ENCODE peak calls at places on chromosomes 6 and 20, in ten cellular contexts. G, Z, X, J, A, L, C, W, K and P are unnamed samples.

GRCh38 chr6:9621276-9621675 is 793.6 kb downstream of the TFAP2A start:
- DNase-seq in G (no peak), Z (no peak), X (no peak), J (no peak), A (no peak), L (no peak), C (no peak), W (peak), K (no peak), P (no peak)

GRCh38 chr6:144939926-144940325 is 654.8 kb downstream of the UTRN start:
- DNase-seq in G (no peak), Z (no peak), X (no peak), J (no peak), A (no peak), L (no peak), C (peak), W (no peak), K (no peak), P (no peak)

GRCh38 chr6:108168980-108169800 is 3.4 kb downstream of the NR2E1 start:
- DNase-seq in G (no peak), Z (peak), X (no peak), J (no peak), A (peak), L (no peak), C (no peak), W (no peak), K (no peak), P (no peak)

GRCh38 chr6:40907198-40907701 is 131.8 kb downstream of the UNC5CL start:
- DNase-seq in G (no peak), Z (no peak), X (peak), J (peak), A (peak), L (peak), C (no peak), W (no peak), K (no peak), P (no peak)

GRCh38 chr20:7226156-7226555 is 458.7 kb downstream of the BMP2 start:
- DNase-seq in G (no peak), Z (no peak), X (no peak), J (no peak), A (no peak), L (no peak), C (no peak), W (no peak), K (no peak), P (no peak)

GRCh38 chr6:93468291-93468690 is 48.9 kb upstream of the EPHA7 start:
- DNase-seq in G (peak), Z (no peak), X (peak), J (no peak), A (peak), L (no peak), C (peak), W (no peak), K (no peak), P (no peak)

GRCh38 chr20:43914697-43915208 is at the start of gene TOX2:
- DNase-seq in G (peak), Z (no peak), X (no peak), J (no peak), A (peak), L (peak), C (no peak), W (no peak), K (peak), P (peak)

GRCh38 chr6:11968241-11968806 is 43.8 kb upstream of the HIVEP1 start:
- DNase-seq in G (no peak), Z (no peak), X (no peak), J (no peak), A (no peak), L (no peak), C (no peak), W (no peak), K (no peak), P (no peak)

GRCh38 chr20:2946988-2947961 is 74.0 kb downstream of the PTPRA start:
- DNase-seq in G (no peak), Z (no peak), X (no peak), J (no peak), A (no peak), L (peak), C (peak), W (peak), K (no peak), P (no peak)

GRCh38 chr20:8399963-8400362 is 267.9 kb downstream of the PLCB1 start:
- DNase-seq in G (no peak), Z (no peak), X (no peak), J (no peak), A (no peak), L (no peak), C (no peak), W (no peak), K (peak), P (no peak)

GRCh38 chr6:32168350-32168749 is 4.0 kb downstream of the EGFL8 start:
- DNase-seq in G (no peak), Z (peak), X (no peak), J (no peak), A (no peak), L (no peak), C (no peak), W (no peak), K (no peak), P (no peak)

GRCh38 chr6:11398451-11399326 is 138.9 kb upstream of the TMEM170B start:
- DNase-seq in G (no peak), Z (no peak), X (no peak), J (no peak), A (no peak), L (no peak), C (no peak), W (no peak), K (no peak), P (no peak)

GRCh38 chr20:49727473-49727872 is 13.8 kb upstream of the B4GALT5 start:
- DNase-seq in G (no peak), Z (no peak), X (no peak), J (no peak), A (no peak), L (no peak), C (no peak), W (no peak), K (no peak), P (no peak)

GRCh38 chr20:18055261-18055660 is 2.5 kb downstream of the OVOL2 start:
- DNase-seq in G (no peak), Z (no peak), X (no peak), J (no peak), A (peak), L (no peak), C (no peak), W (no peak), K (no peak), P (no peak)

GRCh38 chr6:158697798-158698197 is 47.9 kb downstream of the SYTL3 start:
- DNase-seq in G (no peak), Z (no peak), X (no peak), J (no peak), A (no peak), L (no peak), C (no peak), W (no peak), K (no peak), P (no peak)

GRCh38 chr20:19370076-19371075 is 157.9 kb downstream of the SLC24A3 start:
- DNase-seq in G (no peak), Z (no peak), X (no peak), J (no peak), A (no peak), L (peak), C (no peak), W (no peak), K (no peak), P (no peak)

GRCh38 chr6:10384719-10385511 is 30.0 kb downstream of the TFAP2A start:
- DNase-seq in G (no peak), Z (no peak), X (no peak), J (no peak), A (peak), L (no peak), C (no peak), W (no peak), K (no peak), P (no peak)

GRCh38 chr6:143721642-143722041 is 43.9 kb downstream of the PHACTR2 start:
- DNase-seq in G (no peak), Z (no peak), X (no peak), J (no peak), A (no peak), L (no peak), C (no peak), W (no peak), K (no peak), P (no peak)

GRCh38 chr6:149831380-149831820 is 32.8 kb downstream of the LRP11 start:
- DNase-seq in G (no peak), Z (no peak), X (no peak), J (peak), A (no peak), L (no peak), C (no peak), W (no peak), K (no peak), P (no peak)

GRCh38 chr6:136820541-136820940 is 1.9 kb upstream of the PEX7 start:
- DNase-seq in G (no peak), Z (no peak), X (no peak), J (no peak), A (no peak), L (no peak), C (no peak), W (no peak), K (no peak), P (no peak)

GRCh38 chr6:27188885-27189418 is 58.5 kb upstream of the PRSS16 start:
- DNase-seq in G (peak), Z (no peak), X (no peak), J (peak), A (peak), L (peak), C (peak), W (peak), K (no peak), P (no peak)

GRCh38 chr6:131792091-131792496 is 15.7 kb upstream of the ENPP1 start:
- DNase-seq in G (no peak), Z (no peak), X (no peak), J (no peak), A (peak), L (no peak), C (peak), W (peak), K (no peak), P (no peak)

GRCh38 chr20:35617397-35618031 is 1.9 kb downstream of the SPAG4 start:
- DNase-seq in G (peak), Z (peak), X (no peak), J (peak), A (peak), L (peak), C (peak), W (peak), K (peak), P (no peak)
- TF ChIP-seq CTCF in G (no peak), Z (no peak), X (no peak), J (peak), A (peak), L (peak), C (peak), W (peak), K (peak), P (peak)

GRCh38 chr20:34449674-34450592 is 66.3 kb upstream of the DYNLRB1 start:
- DNase-seq in G (no peak), Z (no peak), X (no peak), J (no peak), A (no peak), L (no peak), C (no peak), W (no peak), K (no peak), P (no peak)

GRCh38 chr20:34443546-34443945 is 72.7 kb upstream of the DYNLRB1 start:
- DNase-seq in G (no peak), Z (no peak), X (no peak), J (no peak), A (no peak), L (no peak), C (no peak), W (no peak), K (no peak), P (no peak)

GRCh38 chr20:34448517-34448916 is 67.7 kb upstream of the DYNLRB1 start:
- DNase-seq in G (no peak), Z (no peak), X (no peak), J (no peak), A (no peak), L (no peak), C (no peak), W (no peak), K (no peak), P (no peak)

GRCh38 chr20:34445177-34446065 is 70.8 kb upstream of the DYNLRB1 start:
- DNase-seq in G (no peak), Z (no peak), X (no peak), J (no peak), A (no peak), L (no peak), C (no peak), W (no peak), K (no peak), P (no peak)
- TF ChIP-seq CTCF in G (no peak), Z (no peak), X (no peak), J (no peak), A (no peak), L (no peak), C (no peak), W (no peak), K (no peak), P (no peak)

GRCh38 chr20:45297786-45298497 is 8.7 kb upstream of the RBPJL start:
- DNase-seq in G (no peak), Z (no peak), X (no peak), J (no peak), A (no peak), L (no peak), C (no peak), W (no peak), K (no peak), P (no peak)

GRCh38 chr20:45299786-45300185 is 6.9 kb upstream of the RBPJL start:
- DNase-seq in G (no peak), Z (no peak), X (no peak), J (no peak), A (no peak), L (no peak), C (no peak), W (no peak), K (no peak), P (no peak)

GRCh38 chr20:45301824-45302251 is 4.8 kb upstream of the RBPJL start:
- DNase-seq in G (no peak), Z (no peak), X (no peak), J (no peak), A (no peak), L (no peak), C (no peak), W (no peak), K (no peak), P (no peak)

GRCh38 chr20:45303586-45304463 is 2.8 kb upstream of the RBPJL start:
- DNase-seq in G (no peak), Z (no peak), X (no peak), J (no peak), A (no peak), L (no peak), C (no peak), W (no peak), K (no peak), P (no peak)

GRCh38 chr20:45300961-45301360 is 5.7 kb upstream of the RBPJL start:
- DNase-seq in G (peak), Z (no peak), X (no peak), J (no peak), A (peak), L (no peak), C (peak), W (no peak), K (no peak), P (peak)
- TF ChIP-seq CTCF in G (peak), Z (no peak), X (peak), J (no peak), A (peak), L (no peak), C (peak), W (peak), K (peak), P (peak)

GRCh38 chr20:22684072-22684762 is 99.8 kb upstream of the FOXA2 start:
- DNase-seq in G (peak), Z (no peak), X (peak), J (peak), A (peak), L (peak), C (peak), W (peak), K (peak), P (peak)
- TF ChIP-seq CTCF in G (peak), Z (peak), X (peak), J (peak), A (peak), L (peak), C (peak), W (peak), K (peak), P (peak)